ENCODE peak calls at places on chromosomes 2 and 18, in four cellular contexts. M is activated naive CD8-positive, alpha-beta T cell treated with anti-CD3 and anti-CD28 coated beads for 36 hours; F is HS-27A; O is A172. Y is an unnamed sample.

GRCh38 chr18:45330170-45330594 is 285.1 kb upstream of the SLC14A2 start:
- DNase-seq in M (no peak), F (no peak), O (no peak), Y (no peak)

GRCh38 chr2:10452334-10452733 is 4.2 kb upstream of the ODC1 start:
- DNase-seq in M (no peak), F (peak; percentile 73), O (peak; percentile 91), Y (no peak)

GRCh38 chr18:27856839-27857238 is 320.1 kb downstream of the CDH2 start:
- DNase-seq in F (no peak), O (no peak), M (no peak), Y (no peak)

GRCh38 chr2:43824951-43825493 is 13.6 kb downstream of the ABCG5 start:
- DNase-seq in O (no peak), F (no peak), M (no peak), Y (no peak)

GRCh38 chr2:9738718-9739496 is 104.4 kb upstream of the TAF1B start:
- DNase-seq in O (no peak), F (no peak), M (no peak), Y (peak; percentile 29)

GRCh38 chr2:62460175-62460574 is 45.8 kb downstream of the TMEM17 start:
- DNase-seq in O (no peak), F (no peak), M (no peak), Y (no peak)

GRCh38 chr2:27249891-27250651 is 12.8 kb downstream of the SLC30A3 start:
- DNase-seq in O (no peak), F (no peak), M (peak; percentile 73), Y (peak; percentile 70)

GRCh38 chr2:134705861-134706586 is 12.8 kb downstream of the TMEM163 start:
- DNase-seq in O (no peak), M (no peak), F (no peak), Y (no peak)

GRCh38 chr2:133561045-133561852 is 7.0 kb downstream of the NCKAP5 start:
- DNase-seq in M (no peak), F (peak; percentile 47), O (peak; percentile 69), Y (no peak)

GRCh38 chr2:42969231-42970150 is 177.1 kb upstream of the HAAO start:
- DNase-seq in F (peak; percentile 90), M (no peak), O (peak; percentile 79), Y (no peak)

GRCh38 chr2:9745153-9745899 is 97.9 kb upstream of the TAF1B start:
- DNase-seq in M (no peak), F (no peak), O (no peak), Y (no peak)

GRCh38 chr2:232493701-232494426 is 6.2 kb upstream of the ECEL1 start:
- DNase-seq in F (no peak), M (no peak), O (no peak), Y (no peak)

Y was measured in activated CD8-positive, alpha-beta T cell treated with anti-CD3 and anti-CD28 coated beads, Interleukin-2, amount 10 ng/mL, durations not matched to agents 7 days and 5 days.